ENCODE peak calls at places on chromosomes 6 and 20, in seven cellular contexts. One of them, this sample, is unnamed.

GRCh38 chr6:156866181-156866862 is 89.1 kb downstream of the ARID1B start:
- DNase-seq in SK-N-SH: no peak
- DNase-seq in H1: no peak
- DNase-seq in HepG2: no peak
- DNase-seq in K562: peak
- DNase-seq in GM12891: no peak
- DNase-seq in GM12878: no peak
- DNase-seq in this sample: no peak

GRCh38 chr6:22236626-22237414 is 60.0 kb downstream of the PRL start:
- DNase-seq in SK-N-SH: no peak
- DNase-seq in H1: no peak
- DNase-seq in HepG2: no peak
- DNase-seq in K562: no peak
- DNase-seq in GM12891: no peak
- DNase-seq in GM12878: no peak
- DNase-seq in this sample: no peak

GRCh38 chr20:38117635-38118034 is 47.4 kb downstream of the TGM2 start:
- DNase-seq in SK-N-SH: no peak
- DNase-seq in H1: no peak
- DNase-seq in HepG2: peak
- DNase-seq in K562: no peak
- DNase-seq in GM12891: no peak
- DNase-seq in GM12878: no peak
- DNase-seq in this sample: no peak

GRCh38 chr6:139765825-139766285 is 391.4 kb upstream of the CITED2 start:
- DNase-seq in SK-N-SH: no peak
- DNase-seq in H1: no peak
- DNase-seq in HepG2: peak
- DNase-seq in K562: peak
- DNase-seq in GM12891: no peak
- DNase-seq in GM12878: no peak
- DNase-seq in this sample: no peak

GRCh38 chr20:61997372-61997771 is 68.3 kb downstream of the TAF4 start:
- DNase-seq in SK-N-SH: no peak
- DNase-seq in H1: no peak
- DNase-seq in HepG2: no peak
- DNase-seq in K562: no peak
- DNase-seq in GM12891: no peak
- DNase-seq in GM12878: no peak
- DNase-seq in this sample: no peak

GRCh38 chr6:5763871-5764270 is 242.9 kb downstream of the NRN1 start:
- DNase-seq in SK-N-SH: no peak
- DNase-seq in H1: no peak
- DNase-seq in HepG2: no peak
- DNase-seq in K562: no peak
- DNase-seq in GM12891: peak
- DNase-seq in GM12878: peak
- DNase-seq in this sample: no peak

GRCh38 chr20:41643504-41643938 is 25.3 kb upstream of the CHD6 start:
- DNase-seq in SK-N-SH: no peak
- DNase-seq in H1: no peak
- DNase-seq in HepG2: peak
- DNase-seq in K562: peak
- DNase-seq in GM12891: no peak
- DNase-seq in GM12878: no peak
- DNase-seq in this sample: no peak

GRCh38 chr20:41230136-41230535 is 87.4 kb downstream of the ZHX3 start:
- DNase-seq in SK-N-SH: no peak
- DNase-seq in H1: no peak
- DNase-seq in HepG2: no peak
- DNase-seq in K562: no peak
- DNase-seq in GM12891: no peak
- DNase-seq in GM12878: no peak
- DNase-seq in this sample: no peak

GRCh38 chr6:54921891-54922290 is 75.3 kb downstream of the FAM83B start:
- DNase-seq in SK-N-SH: no peak
- DNase-seq in H1: no peak
- DNase-seq in HepG2: no peak
- DNase-seq in K562: no peak
- DNase-seq in GM12891: no peak
- DNase-seq in GM12878: no peak
- DNase-seq in this sample: no peak

GRCh38 chr6:122730775-122731386 is 48.6 kb upstream of the FABP7 start:
- DNase-seq in SK-N-SH: peak
- DNase-seq in H1: no peak
- DNase-seq in HepG2: peak
- DNase-seq in K562: no peak
- DNase-seq in GM12891: no peak
- DNase-seq in GM12878: no peak
- DNase-seq in this sample: no peak

GRCh38 chr20:36792422-36792821 is 18.9 kb upstream of the DSN1 start:
- DNase-seq in SK-N-SH: peak
- DNase-seq in H1: no peak
- DNase-seq in HepG2: peak
- DNase-seq in K562: peak
- DNase-seq in GM12891: peak
- DNase-seq in GM12878: no peak
- DNase-seq in this sample: no peak

GRCh38 chr6:136117081-136117480 is 133.0 kb downstream of the MTFR2 start:
- DNase-seq in SK-N-SH: no peak
- DNase-seq in H1: no peak
- DNase-seq in HepG2: no peak
- DNase-seq in K562: no peak
- DNase-seq in GM12891: no peak
- DNase-seq in GM12878: no peak
- DNase-seq in this sample: no peak

GRCh38 chr20:14853079-14853478 is 515.7 kb upstream of the FLRT3 start:
- DNase-seq in SK-N-SH: no peak
- DNase-seq in H1: no peak
- DNase-seq in HepG2: no peak
- DNase-seq in K562: no peak
- DNase-seq in GM12891: no peak
- DNase-seq in GM12878: peak
- DNase-seq in this sample: no peak

GRCh38 chr6:77853401-77853800 is 200.6 kb downstream of the MEI4 start:
- DNase-seq in SK-N-SH: no peak
- DNase-seq in H1: no peak
- DNase-seq in HepG2: no peak
- DNase-seq in K562: no peak
- DNase-seq in GM12891: no peak
- DNase-seq in GM12878: no peak
- DNase-seq in this sample: no peak

GRCh38 chr6:89260832-89261231 is 43.7 kb upstream of the GABRR1 start:
- DNase-seq in SK-N-SH: peak
- DNase-seq in H1: peak
- DNase-seq in HepG2: peak
- DNase-seq in K562: peak
- DNase-seq in GM12891: no peak
- DNase-seq in GM12878: no peak
- DNase-seq in this sample: no peak

GRCh38 chr6:40894962-40895799 is 143.8 kb downstream of the UNC5CL start:
- DNase-seq in SK-N-SH: peak
- DNase-seq in H1: peak
- DNase-seq in HepG2: peak
- DNase-seq in K562: peak
- DNase-seq in GM12891: no peak
- DNase-seq in GM12878: no peak
- DNase-seq in this sample: no peak

GRCh38 chr6:101396552-101397173 is 3.2 kb downstream of the GRIK2 start:
- DNase-seq in SK-N-SH: no peak
- DNase-seq in H1: peak
- DNase-seq in HepG2: peak
- DNase-seq in K562: peak
- DNase-seq in GM12891: no peak
- DNase-seq in GM12878: no peak
- DNase-seq in this sample: no peak

GRCh38 chr6:159762681-159763293 is 942 bp downstream of the ACAT2 start:
- DNase-seq in SK-N-SH: no peak
- DNase-seq in H1: no peak
- DNase-seq in HepG2: peak
- DNase-seq in K562: peak
- DNase-seq in GM12891: peak
- DNase-seq in GM12878: no peak
- DNase-seq in this sample: no peak

GRCh38 chr20:51412991-51413471 is 129.5 kb downstream of the NFATC2 start:
- DNase-seq in SK-N-SH: peak
- DNase-seq in H1: no peak
- DNase-seq in HepG2: peak
- DNase-seq in K562: no peak
- DNase-seq in GM12891: no peak
- DNase-seq in GM12878: no peak
- DNase-seq in this sample: no peak

GRCh38 chr20:16759161-16759523 is 11.0 kb downstream of the OTOR start:
- DNase-seq in SK-N-SH: no peak
- DNase-seq in H1: no peak
- DNase-seq in HepG2: no peak
- DNase-seq in K562: no peak
- DNase-seq in GM12891: no peak
- DNase-seq in GM12878: no peak
- DNase-seq in this sample: no peak

GRCh38 chr20:16761305-16761829 is 13.2 kb downstream of the OTOR start:
- DNase-seq in SK-N-SH: peak
- DNase-seq in H1: peak
- DNase-seq in HepG2: peak
- DNase-seq in K562: peak
- DNase-seq in GM12891: peak
- DNase-seq in GM12878: peak
- DNase-seq in this sample: no peak

GRCh38 chr20:16758459-16759160 is 10.5 kb downstream of the OTOR start:
- DNase-seq in SK-N-SH: no peak
- DNase-seq in H1: no peak
- DNase-seq in HepG2: no peak
- DNase-seq in K562: no peak
- DNase-seq in GM12891: no peak
- DNase-seq in GM12878: no peak
- DNase-seq in this sample: no peak

GRCh38 chr20:16764560-16764959 is 16.4 kb downstream of the OTOR start:
- DNase-seq in SK-N-SH: no peak
- DNase-seq in H1: no peak
- DNase-seq in HepG2: no peak
- DNase-seq in K562: no peak
- DNase-seq in GM12891: no peak
- DNase-seq in GM12878: no peak
- DNase-seq in this sample: no peak

GRCh38 chr20:16760431-16761304 is 12.5 kb downstream of the OTOR start:
- DNase-seq in SK-N-SH: no peak
- DNase-seq in H1: no peak
- DNase-seq in HepG2: no peak
- DNase-seq in K562: no peak
- DNase-seq in GM12891: no peak
- DNase-seq in GM12878: no peak
- DNase-seq in this sample: no peak
- TF ChIP-seq POLR2AphosphoS5 in SK-N-SH: no peak
- TF ChIP-seq POLR2AphosphoS5 in H1: no peak
- TF ChIP-seq POLR2AphosphoS5 in HepG2: no peak
- TF ChIP-seq POLR2AphosphoS5 in K562: no peak
- TF ChIP-seq POLR2AphosphoS5 in GM12891: no peak
- TF ChIP-seq POLR2AphosphoS5 in GM12878: no peak
- TF ChIP-seq POLR2AphosphoS5 in this sample: no peak

GRCh38 chr20:57189713-57190112 is 76.7 kb downstream of the BMP7 start:
- DNase-seq in SK-N-SH: no peak
- DNase-seq in H1: no peak
- DNase-seq in HepG2: no peak
- DNase-seq in K562: no peak
- DNase-seq in GM12891: no peak
- DNase-seq in GM12878: no peak
- DNase-seq in this sample: no peak
- TF ChIP-seq TAF1 in SK-N-SH: no peak
- TF ChIP-seq TAF1 in H1: no peak
- TF ChIP-seq TAF1 in HepG2: no peak
- TF ChIP-seq TAF1 in K562: no peak
- TF ChIP-seq TAF1 in GM12891: no peak
- TF ChIP-seq TAF1 in GM12878: no peak
- TF ChIP-seq TAF1 in this sample: no peak

DNA sequence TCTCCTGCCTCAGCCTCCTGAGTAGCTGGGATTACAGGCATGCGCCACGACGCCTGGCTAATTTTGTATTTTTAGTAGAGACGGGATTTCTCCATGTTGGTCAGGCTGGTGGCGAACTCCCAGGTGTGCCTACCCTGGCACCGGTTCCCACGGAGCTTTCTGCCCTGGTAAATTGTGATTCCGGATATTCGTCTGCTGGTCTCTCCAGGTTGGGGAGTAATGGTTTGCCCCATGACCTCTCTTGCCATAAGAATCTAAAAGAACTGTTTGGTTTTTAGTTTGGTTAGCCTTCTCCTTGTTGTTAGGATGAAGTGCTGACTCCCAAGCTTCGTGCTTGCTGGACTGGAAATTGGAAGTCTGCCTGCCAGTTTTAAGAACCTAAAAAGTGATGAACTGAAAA is 223.8 kb downstream of the BCAS1 start:
- DNase-seq in SK-N-SH: no peak
- DNase-seq in H1: no peak
- DNase-seq in HepG2: no peak
- DNase-seq in K562: no peak
- DNase-seq in GM12891: no peak
- DNase-seq in GM12878: no peak
- DNase-seq in this sample: no peak
- TF ChIP-seq POLR2AphosphoS5 in SK-N-SH: no peak
- TF ChIP-seq POLR2AphosphoS5 in H1: no peak
- TF ChIP-seq POLR2AphosphoS5 in HepG2: no peak
- TF ChIP-seq POLR2AphosphoS5 in K562: no peak
- TF ChIP-seq POLR2AphosphoS5 in GM12891: no peak
- TF ChIP-seq POLR2AphosphoS5 in GM12878: no peak
- TF ChIP-seq POLR2AphosphoS5 in this sample: no peak

DNA sequence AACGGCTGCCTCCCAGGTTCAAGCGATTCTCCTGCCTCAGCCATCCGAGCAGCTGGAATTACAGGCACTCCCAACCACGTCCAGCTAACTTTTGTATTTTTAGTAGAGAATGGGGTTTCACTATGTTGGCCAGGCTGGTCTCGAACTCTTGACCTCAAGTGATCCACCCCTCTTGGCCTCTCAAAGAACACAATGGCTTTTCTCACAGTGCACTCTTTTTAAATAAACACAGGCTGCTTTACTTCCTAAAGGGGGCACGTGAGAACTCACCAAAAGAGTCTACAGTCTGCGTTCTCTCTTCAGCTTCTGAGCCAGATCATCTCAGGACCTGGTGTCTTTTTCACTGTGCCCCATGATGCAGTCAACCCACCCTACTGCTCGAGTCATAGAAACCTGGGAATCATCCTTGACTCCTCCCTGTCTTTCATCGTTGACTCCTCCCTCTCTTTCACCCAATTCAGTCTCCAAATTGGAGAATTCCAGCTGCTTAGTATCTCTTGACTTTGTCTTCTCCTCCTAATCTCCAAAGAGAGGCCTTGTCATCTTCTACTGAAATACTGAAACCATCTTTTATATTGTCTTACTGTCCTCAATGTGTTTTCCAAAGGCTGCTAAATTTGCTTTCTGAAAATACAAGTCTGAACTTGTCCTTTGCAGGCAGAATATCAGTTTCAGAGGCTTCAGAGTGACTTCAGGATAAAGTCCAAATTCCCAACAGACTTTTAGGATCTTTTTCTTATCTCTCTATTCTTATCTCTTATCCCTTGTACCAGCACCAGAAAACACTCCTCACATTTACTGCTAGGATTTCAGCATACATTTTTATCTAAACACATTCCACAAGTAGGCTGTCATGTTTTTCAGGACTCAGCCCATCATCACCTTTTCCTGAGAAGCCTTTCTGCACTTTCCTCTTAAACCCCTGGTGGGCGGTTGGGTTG is 323.4 kb downstream of the SYNE1 start:
- DNase-seq in SK-N-SH: no peak
- DNase-seq in H1: no peak
- DNase-seq in HepG2: peak
- DNase-seq in K562: no peak
- DNase-seq in GM12891: no peak
- DNase-seq in GM12878: no peak
- DNase-seq in this sample: no peak
- TF ChIP-seq TAF1 in SK-N-SH: no peak
- TF ChIP-seq TAF1 in H1: no peak
- TF ChIP-seq TAF1 in HepG2: no peak
- TF ChIP-seq TAF1 in K562: no peak
- TF ChIP-seq TAF1 in GM12891: no peak
- TF ChIP-seq TAF1 in GM12878: no peak
- TF ChIP-seq TAF1 in this sample: no peak

This sample was measured in GM12892.